ENCODE peak calls at places on chromosomes 13 and 19, in six cellular contexts. A is progenitor cell of endocrine pancreas, J is fibroblast of villous mesenchyme, P is uterus, X is caudate nucleus, T is HT-29. Z is an unnamed sample.

GRCh38 chr13:79621902-79622301 is 140.9 kb downstream of the NDFIP2 start:
- DNase-seq in A (no peak), J (no peak), X (no peak), T (no peak), P (no peak), Z (no peak)

GRCh38 chr19:40542197-40542859 is 34.3 kb upstream of the SHKBP1 start:
- DNase-seq in P (peak; percentile 56), T (no peak), A (no peak), X (no peak), J (peak; percentile 77), Z (no peak)

GRCh38 chr19:16315825-16316505 is 8.7 kb upstream of the KLF2 start:
- DNase-seq in A (no peak), X (no peak), J (peak; percentile 99), P (peak; percentile 89), T (no peak), Z (no peak)

GRCh38 chr19:11948646-11949045 is 16.2 kb upstream of the ZNF763 start:
- DNase-seq in P (no peak), A (no peak), X (no peak), T (no peak), J (no peak), Z (no peak)

GRCh38 chr19:50820086-50820485 is 3.5 kb downstream of the KLK1 start:
- DNase-seq in A (no peak), X (no peak), J (no peak), P (no peak), T (no peak), Z (no peak)

GRCh38 chr19:10389863-10390262 is 9.5 kb upstream of the TYK2 start:
- DNase-seq in P (no peak), J (no peak), A (no peak), X (no peak), T (no peak), Z (no peak)

GRCh38 chr19:1064661-1065605 is 2.0 kb upstream of the ARHGAP45 start:
- DNase-seq in P (no peak), J (peak; percentile 77), T (peak; percentile 76), A (peak; percentile 59), X (no peak), Z (no peak)

GRCh38 chr19:37977992-37978391 is 71.0 kb downstream of the SIPA1L3 start:
- DNase-seq in X (peak; percentile 13), T (no peak), P (no peak), J (peak; percentile 43), A (no peak), Z (peak; percentile 11)

GRCh38 chr19:42191855-42192254 is 25.6 kb downstream of the DEDD2 start:
- DNase-seq in A (no peak), J (peak; percentile 56), P (no peak), T (peak; percentile 100), X (no peak), Z (no peak)

GRCh38 chr13:20703785-20704458 is 423 bp downstream of the IL17D start:
- DNase-seq in A (peak; percentile 89), J (peak; percentile 77), T (peak; percentile 98), X (peak; percentile 48), P (peak; percentile 53), Z (peak; percentile 50)

GRCh38 chr13:40236566-40237168 is 429.8 kb downstream of the FOXO1 start:
- DNase-seq in A (no peak), J (peak; percentile 79), X (no peak), T (no peak), P (peak; percentile 92), Z (no peak)

GRCh38 chr13:77836423-77836822 is 82.2 kb downstream of the EDNRB start:
- DNase-seq in X (no peak), J (peak; percentile 88), P (no peak), T (no peak), A (no peak), Z (no peak)

GRCh38 chr13:112638157-112638750 is 50.3 kb upstream of the TUBGCP3 start:
- DNase-seq in J (no peak), P (no peak), A (no peak), T (no peak), X (no peak), Z (no peak)

GRCh38 chr19:619286-620002 is 13.9 kb downstream of the POLRMT start:
- DNase-seq in A (no peak), T (no peak), P (no peak), J (no peak), X (no peak), Z (no peak)

GRCh38 chr19:19615086-19615485 is 3.4 kb downstream of the PBX4 start:
- DNase-seq in J (peak; percentile 18), X (no peak), T (no peak), P (no peak), A (no peak), Z (no peak)

GRCh38 chr19:53962887-53963435 is at the start of gene CACNG8:
- DNase-seq in T (no peak), A (no peak), P (no peak), J (no peak), X (no peak), Z (no peak)

GRCh38 chr19:40165362-40165937 is 25.8 kb upstream of the MAP3K10 start:
- DNase-seq in X (peak; percentile 11), T (peak; percentile 46), P (no peak), A (peak; percentile 31), J (peak; percentile 26), Z (no peak)

GRCh38 chr13:73399347-73400216 is 340.8 kb downstream of the KLF5 start:
- DNase-seq in X (no peak), J (no peak), T (peak; percentile 97), P (no peak), A (no peak), Z (no peak)

GRCh38 chr13:49240017-49240416 is 7.7 kb upstream of the CDADC1 start:
- DNase-seq in J (peak; percentile 35), A (no peak), X (no peak), T (peak; percentile 55), P (no peak), Z (no peak)

GRCh38 chr13:94431569-94431968 is 47.9 kb downstream of the DCT start:
- DNase-seq in P (no peak), T (no peak), J (no peak), A (no peak), X (no peak), Z (no peak)

GRCh38 chr13:33554919-33555791 is 262.8 kb upstream of the RFC3 start:
- DNase-seq in P (no peak), X (no peak), T (no peak), J (no peak), A (no peak), Z (no peak)

GRCh38 chr19:10270616-10271394 is at the start of gene ICAM1:
- DNase-seq in T (peak; percentile 47), X (no peak), P (peak; percentile 78), J (peak; percentile 75), A (no peak), Z (peak; percentile 87)

GRCh38 chr19:34678085-34678412 is 571 bp downstream of the ZNF302 start:
- DNase-seq in T (no peak), P (no peak), X (no peak), J (no peak), A (no peak), Z (no peak)

GRCh38 chr13:79398169-79398568 is 7.9 kb downstream of the RBM26 start:
- DNase-seq in J (no peak), T (no peak), P (no peak), X (no peak), A (no peak), Z (no peak)

GRCh38 chr13:110680852-110681251 is 25.1 kb downstream of the CARS2 start:
- DNase-seq in X (no peak), J (peak; percentile 25), A (no peak), T (peak; percentile 48), P (no peak), Z (no peak)

GRCh38 chr13:43583331-43583730 is 203.4 kb downstream of the ENOX1 start:
- DNase-seq in P (no peak), X (no peak), A (no peak), T (no peak), J (no peak), Z (no peak)

GRCh38 chr19:2186071-2186846 is 22.5 kb downstream of the DOT1L start:
- DNase-seq in A (no peak), J (peak; percentile 96), T (no peak), P (peak; percentile 89), X (no peak), Z (no peak)

GRCh38 chr19:14972676-14973075 is 7.0 kb downstream of the SLC1A6 start:
- DNase-seq in T (no peak), A (no peak), X (no peak), P (no peak), J (no peak), Z (no peak)

GRCh38 chr19:5128251-5128931 is 159.5 kb downstream of the KDM4B start:
- DNase-seq in A (peak; percentile 57), X (no peak), P (peak; percentile 65), T (no peak), J (peak; percentile 85), Z (peak; percentile 4)

GRCh38 chr19:39408392-39409206 is 2.0 kb downstream of the ZFP36 start:
- DNase-seq in A (no peak), X (no peak), P (peak; percentile 71), J (peak; percentile 74), T (no peak), Z (no peak)

GRCh38 chr13:23671367-23671766 is 101.2 kb downstream of the TNFRSF19 start:
- DNase-seq in J (peak; percentile 53), A (no peak), P (no peak), X (no peak), T (no peak), Z (no peak)

GRCh38 chr19:3365093-3365446 is 1.3 kb upstream of the NFIC start:
- DNase-seq in X (no peak), T (no peak), A (no peak), J (no peak), P (no peak), Z (no peak)

GRCh38 chr19:16154557-16154956 is 11.1 kb downstream of the HSH2D start:
- DNase-seq in T (no peak), A (no peak), P (no peak), X (no peak), J (no peak), Z (no peak)

GRCh38 chr13:46211116-46211515 is 612 bp upstream of the LRRC63 start:
- DNase-seq in P (no peak), A (no peak), J (no peak), X (no peak), T (no peak), Z (no peak)

GRCh38 chr19:38718747-38719543 is 25.3 kb downstream of the CAPN12 start:
- DNase-seq in P (no peak), A (no peak), X (peak; percentile 55), J (peak; percentile 87), T (peak; percentile 85), Z (no peak)

GRCh38 chr19:48737360-48737998 is 2.9 kb downstream of the RASIP1 start:
- DNase-seq in X (no peak), A (no peak), P (no peak), J (no peak), T (peak; percentile 68), Z (no peak)

GRCh38 chr13:91400094-91400462 is 1.7 kb downstream of the GPC5 start:
- DNase-seq in A (no peak), X (no peak), P (no peak), J (no peak), T (no peak), Z (no peak)

GRCh38 chr13:79593611-79594275 is 112.8 kb downstream of the NDFIP2 start:
- DNase-seq in X (no peak), T (no peak), J (no peak), P (no peak), A (no peak), Z (no peak)

GRCh38 chr13:53782400-53783030 is 753.9 kb downstream of the OLFM4 start:
- DNase-seq in X (peak; percentile 14), A (peak; percentile 11), T (peak; percentile 72), J (peak; percentile 24), P (no peak), Z (peak; percentile 1)

Z was measured in pulmonary artery endothelial cell.